ENCODE peak calls at places on chromosomes 6 and 20, in four cellular contexts. One of them, this sample, is unnamed.

GRCh38 chr20:34663213-34663943 is 13.5 kb downstream of the PIGU start:
- DNase-seq in EL: peak
- DNase-seq in activated naive CD4-positive, alpha-beta T cell treated with anti-CD3 and anti-CD28 coated beads, Interleukin-2, amount 10 ng/mL, durations not matched to agents 7 days and 5 days: no peak
- DNase-seq in AG09309: peak
- DNase-seq in this sample: no peak

GRCh38 chr20:63698739-63699465 is 2.5 kb downstream of the TNFRSF6B start:
- DNase-seq in EL: peak
- DNase-seq in activated naive CD4-positive, alpha-beta T cell treated with anti-CD3 and anti-CD28 coated beads, Interleukin-2, amount 10 ng/mL, durations not matched to agents 7 days and 5 days: peak
- DNase-seq in AG09309: peak
- DNase-seq in this sample: peak

GRCh38 chr6:139114741-139115140 is 20.1 kb upstream of the HECA start:
- DNase-seq in EL: no peak
- DNase-seq in activated naive CD4-positive, alpha-beta T cell treated with anti-CD3 and anti-CD28 coated beads, Interleukin-2, amount 10 ng/mL, durations not matched to agents 7 days and 5 days: no peak
- DNase-seq in AG09309: no peak
- DNase-seq in this sample: no peak

GRCh38 chr6:63573899-63574553 is 1.7 kb downstream of the LOC128125822 start:
- DNase-seq in EL: peak
- DNase-seq in activated naive CD4-positive, alpha-beta T cell treated with anti-CD3 and anti-CD28 coated beads, Interleukin-2, amount 10 ng/mL, durations not matched to agents 7 days and 5 days: peak
- DNase-seq in AG09309: no peak
- DNase-seq in this sample: peak

GRCh38 chr20:53692465-53693067 is 98.9 kb upstream of the ZNF217 start:
- DNase-seq in EL: peak
- DNase-seq in activated naive CD4-positive, alpha-beta T cell treated with anti-CD3 and anti-CD28 coated beads, Interleukin-2, amount 10 ng/mL, durations not matched to agents 7 days and 5 days: no peak
- DNase-seq in AG09309: peak
- DNase-seq in this sample: peak

GRCh38 chr20:24771651-24772061 is 177.4 kb upstream of the CST7 start:
- DNase-seq in EL: no peak
- DNase-seq in activated naive CD4-positive, alpha-beta T cell treated with anti-CD3 and anti-CD28 coated beads, Interleukin-2, amount 10 ng/mL, durations not matched to agents 7 days and 5 days: no peak
- DNase-seq in AG09309: no peak
- DNase-seq in this sample: no peak

GRCh38 chr6:20891161-20891560 is 356.9 kb downstream of the CDKAL1 start:
- DNase-seq in EL: no peak
- DNase-seq in activated naive CD4-positive, alpha-beta T cell treated with anti-CD3 and anti-CD28 coated beads, Interleukin-2, amount 10 ng/mL, durations not matched to agents 7 days and 5 days: no peak
- DNase-seq in AG09309: no peak
- DNase-seq in this sample: no peak

GRCh38 chr6:159193923-159194322 is 24.7 kb downstream of the FNDC1 start:
- DNase-seq in EL: no peak
- DNase-seq in activated naive CD4-positive, alpha-beta T cell treated with anti-CD3 and anti-CD28 coated beads, Interleukin-2, amount 10 ng/mL, durations not matched to agents 7 days and 5 days: no peak
- DNase-seq in AG09309: no peak
- DNase-seq in this sample: peak

GRCh38 chr6:127403636-127404035 is 55.6 kb downstream of the KIAA0408 start:
- DNase-seq in EL: no peak
- DNase-seq in activated naive CD4-positive, alpha-beta T cell treated with anti-CD3 and anti-CD28 coated beads, Interleukin-2, amount 10 ng/mL, durations not matched to agents 7 days and 5 days: no peak
- DNase-seq in AG09309: no peak
- DNase-seq in this sample: no peak

GRCh38 chr6:169918239-169918953 is 167.0 kb downstream of the ERMARD start:
- DNase-seq in EL: no peak
- DNase-seq in activated naive CD4-positive, alpha-beta T cell treated with anti-CD3 and anti-CD28 coated beads, Interleukin-2, amount 10 ng/mL, durations not matched to agents 7 days and 5 days: no peak
- DNase-seq in AG09309: no peak
- DNase-seq in this sample: no peak

GRCh38 chr6:9397981-9398559 is 962.7 kb upstream of the SLC35B3 start:
- DNase-seq in EL: no peak
- DNase-seq in activated naive CD4-positive, alpha-beta T cell treated with anti-CD3 and anti-CD28 coated beads, Interleukin-2, amount 10 ng/mL, durations not matched to agents 7 days and 5 days: no peak
- DNase-seq in AG09309: no peak
- DNase-seq in this sample: no peak

GRCh38 chr6:122715725-122716124 is 63.8 kb upstream of the FABP7 start:
- DNase-seq in EL: peak
- DNase-seq in activated naive CD4-positive, alpha-beta T cell treated with anti-CD3 and anti-CD28 coated beads, Interleukin-2, amount 10 ng/mL, durations not matched to agents 7 days and 5 days: no peak
- DNase-seq in AG09309: no peak
- DNase-seq in this sample: no peak

GRCh38 chr20:64106435-64106961 is 867 bp downstream of the NPBWR2 start:
- DNase-seq in EL: no peak
- DNase-seq in activated naive CD4-positive, alpha-beta T cell treated with anti-CD3 and anti-CD28 coated beads, Interleukin-2, amount 10 ng/mL, durations not matched to agents 7 days and 5 days: peak
- DNase-seq in AG09309: no peak
- DNase-seq in this sample: no peak

GRCh38 chr20:63416631-63417030 is 55.5 kb upstream of the CHRNA4 start:
- DNase-seq in EL: no peak
- DNase-seq in activated naive CD4-positive, alpha-beta T cell treated with anti-CD3 and anti-CD28 coated beads, Interleukin-2, amount 10 ng/mL, durations not matched to agents 7 days and 5 days: no peak
- DNase-seq in AG09309: no peak
- DNase-seq in this sample: no peak

GRCh38 chr6:35817515-35817914 is 12.4 kb downstream of the LHFPL5 start:
- DNase-seq in EL: no peak
- DNase-seq in activated naive CD4-positive, alpha-beta T cell treated with anti-CD3 and anti-CD28 coated beads, Interleukin-2, amount 10 ng/mL, durations not matched to agents 7 days and 5 days: no peak
- DNase-seq in AG09309: no peak
- DNase-seq in this sample: no peak

GRCh38 chr6:2684766-2685754 is 65.7 kb downstream of the MYLK4 start:
- DNase-seq in EL: no peak
- DNase-seq in activated naive CD4-positive, alpha-beta T cell treated with anti-CD3 and anti-CD28 coated beads, Interleukin-2, amount 10 ng/mL, durations not matched to agents 7 days and 5 days: no peak
- DNase-seq in AG09309: no peak
- DNase-seq in this sample: no peak

GRCh38 chr6:24766685-24767462 is 7.9 kb upstream of the GMNN start:
- DNase-seq in EL: peak
- DNase-seq in activated naive CD4-positive, alpha-beta T cell treated with anti-CD3 and anti-CD28 coated beads, Interleukin-2, amount 10 ng/mL, durations not matched to agents 7 days and 5 days: no peak
- DNase-seq in AG09309: no peak
- DNase-seq in this sample: peak